ENCODE peak calls at places on chromosomes 6 and 20, in ten cellular contexts. R is B cell; D is breast epithelium; A is CD4-positive, alpha-beta T cell; F is neural crest cell; B is MCF 10A; O is neural progenitor cell; N is WTC11; E is HL-60; X is fibroblast of lung. H is an unnamed sample.

GRCh38 chr6:30127238-30128093 is 8.5 kb upstream of the TRIM40 start:
- DNase-seq in D (no peak), F (no peak), N (peak), X (no peak), B (no peak), O (peak), R (peak), E (no peak), A (no peak), H (no peak)

GRCh38 chr6:169158182-169158573 is 95.5 kb downstream of the THBS2 start:
- DNase-seq in D (no peak), N (no peak), B (no peak), F (peak), O (no peak), A (no peak), R (no peak), E (no peak), X (peak), H (peak)

GRCh38 chr6:53984581-53984980 is 126.7 kb upstream of the MLIP start:
- DNase-seq in O (no peak), A (no peak), N (no peak), E (no peak), B (no peak), D (no peak), F (no peak), R (no peak), X (no peak), H (no peak)

GRCh38 chr20:49620364-49621240 is 52.7 kb upstream of the PTGIS start:
- DNase-seq in A (no peak), R (peak), F (no peak), E (peak), D (no peak), X (no peak), O (no peak), B (no peak), N (no peak), H (no peak)

GRCh38 chr6:2875840-2876207 is 27.3 kb downstream of the SERPINB9 start:
- DNase-seq in D (no peak), A (peak), X (no peak), F (no peak), N (peak), R (peak), E (peak), O (peak), B (no peak), H (peak)

GRCh38 chr6:33446356-33446755 is 8.0 kb upstream of the ZBTB9 start:
- DNase-seq in B (no peak), R (no peak), F (no peak), A (no peak), D (no peak), O (no peak), X (no peak), E (no peak), N (no peak), H (no peak)

GRCh38 chr6:109284675-109285074 is 97.6 kb downstream of the CD164 start:
- DNase-seq in F (no peak), X (no peak), B (no peak), N (no peak), E (no peak), O (no peak), R (no peak), A (no peak), D (no peak), H (no peak)

GRCh38 chr6:131694832-131695426 is 6.3 kb downstream of the OR2A4 start:
- DNase-seq in A (no peak), N (peak), X (peak), D (no peak), F (peak), B (peak), O (peak), E (peak), R (peak), H (peak)

GRCh38 chr6:136323431-136324112 is 33.9 kb upstream of the BCLAF1 start:
- DNase-seq in O (peak), R (no peak), A (no peak), F (no peak), X (peak), E (no peak), N (no peak), B (no peak), D (no peak), H (no peak)

GRCh38 chr6:128370072-128370471 is 150.3 kb downstream of the PTPRK start:
- DNase-seq in R (no peak), D (no peak), X (peak), B (peak), A (no peak), E (no peak), F (no peak), O (no peak), N (no peak), H (no peak)

GRCh38 chr6:40931927-40932326 is 107.1 kb downstream of the UNC5CL start:
- DNase-seq in D (no peak), R (no peak), A (no peak), O (no peak), F (no peak), B (no peak), N (no peak), X (peak), E (no peak), H (no peak)

GRCh38 chr20:25315418-25316210 is 67.7 kb downstream of the PYGB start:
- DNase-seq in D (no peak), A (no peak), X (peak), F (no peak), B (no peak), E (no peak), R (no peak), O (no peak), N (peak), H (no peak)

GRCh38 chr6:17086469-17086868 is 15.4 kb upstream of the STMND1 start:
- DNase-seq in O (peak), A (no peak), F (peak), R (peak), X (peak), D (peak), N (peak), B (peak), E (peak), H (no peak)

GRCh38 chr20:60049601-60050000 is 91.4 kb downstream of the CDH26 start:
- DNase-seq in R (no peak), D (no peak), F (no peak), N (no peak), O (no peak), A (no peak), E (no peak), X (peak), B (peak), H (no peak)

GRCh38 chr6:86825436-86825835 is 111.9 kb upstream of the HTR1E start:
- DNase-seq in O (no peak), A (no peak), D (no peak), N (no peak), B (no peak), F (no peak), X (no peak), R (no peak), E (no peak), H (no peak)

GRCh38 chr6:154143753-154144152 is 104.7 kb downstream of the OPRM1 start:
- DNase-seq in O (no peak), X (no peak), R (no peak), D (no peak), N (no peak), A (no peak), F (no peak), B (no peak), E (no peak), H (no peak)

GRCh38 chr20:41004561-41005360 is 23.9 kb upstream of the TOP1 start:
- DNase-seq in E (no peak), R (no peak), O (no peak), F (no peak), N (no peak), X (peak), A (no peak), B (peak), D (no peak), H (no peak)

GRCh38 chr6:26027491-26028211 is 59.6 kb upstream of the HFE start:
- DNase-seq in O (no peak), N (no peak), D (no peak), B (no peak), A (no peak), X (no peak), E (no peak), R (no peak), F (no peak), H (no peak)

DNA sequence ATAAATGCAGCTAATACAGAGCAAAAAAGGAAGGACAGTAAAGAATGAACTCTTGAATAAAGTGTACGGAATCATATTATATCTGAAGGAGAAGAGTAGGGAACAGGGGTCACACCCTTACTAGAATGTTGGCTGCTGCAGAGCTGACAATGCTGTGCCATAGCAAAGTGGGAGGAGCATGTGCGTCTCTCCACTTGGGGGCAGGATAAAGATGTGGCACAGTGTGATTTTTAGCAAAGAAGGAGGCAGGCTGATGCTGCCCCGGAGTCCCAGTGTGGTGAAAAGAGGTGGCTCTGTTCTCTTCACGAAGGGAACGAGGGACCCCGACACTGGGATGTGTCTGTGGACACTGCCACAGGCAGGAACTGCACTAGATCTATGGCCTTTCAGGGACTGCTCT is 67.5 kb downstream of the INSM1 start:
- DNase-seq in X (no peak), B (no peak), D (no peak), F (no peak), N (no peak), R (no peak), A (no peak), O (peak), E (no peak), H (no peak)
- TF ChIP-seq CTCF in X (peak), B (no peak), D (no peak), F (no peak), N (no peak), R (no peak), A (no peak), O (peak), E (no peak), H (no peak)

GRCh38 chr6:106556368-106556960 is 72.8 kb downstream of the RTN4IP1 start:
- DNase-seq in F (no peak), B (no peak), X (peak), R (peak), E (no peak), O (no peak), D (no peak), A (no peak), N (no peak), H (no peak)
- TF ChIP-seq CTCF in F (no peak), B (peak), X (peak), R (peak), E (peak), O (peak), D (peak), A (peak), N (no peak), H (peak)

GRCh38 chr20:43444107-43444506 is 13.6 kb upstream of the SRSF6 start:
- DNase-seq in O (peak), A (no peak), F (no peak), B (no peak), N (no peak), E (no peak), D (no peak), R (no peak), X (no peak), H (no peak)
- TF ChIP-seq CTCF in O (no peak), A (no peak), F (no peak), B (no peak), N (no peak), E (no peak), D (no peak), R (no peak), X (no peak), H (no peak)

GRCh38 chr20:53805895-53806384 is 212.3 kb upstream of the ZNF217 start:
- DNase-seq in O (no peak), A (no peak), N (no peak), D (no peak), E (no peak), B (peak), R (no peak), X (peak), F (no peak), H (peak)

GRCh38 chr20:53804920-53805894 is 211.6 kb upstream of the ZNF217 start:
- DNase-seq in R (no peak), E (no peak), A (no peak), O (no peak), B (peak), X (no peak), F (no peak), D (no peak), N (no peak), H (no peak)

GRCh38 chr20:53808733-53809132 is 215.1 kb upstream of the ZNF217 start:
- DNase-seq in D (no peak), F (no peak), X (no peak), N (no peak), O (no peak), R (no peak), E (no peak), B (no peak), A (no peak), H (no peak)

GRCh38 chr20:53809242-53809641 is 215.6 kb upstream of the ZNF217 start:
- DNase-seq in R (no peak), A (no peak), N (no peak), E (no peak), F (no peak), B (no peak), X (no peak), O (peak), D (no peak), H (no peak)

DNA sequence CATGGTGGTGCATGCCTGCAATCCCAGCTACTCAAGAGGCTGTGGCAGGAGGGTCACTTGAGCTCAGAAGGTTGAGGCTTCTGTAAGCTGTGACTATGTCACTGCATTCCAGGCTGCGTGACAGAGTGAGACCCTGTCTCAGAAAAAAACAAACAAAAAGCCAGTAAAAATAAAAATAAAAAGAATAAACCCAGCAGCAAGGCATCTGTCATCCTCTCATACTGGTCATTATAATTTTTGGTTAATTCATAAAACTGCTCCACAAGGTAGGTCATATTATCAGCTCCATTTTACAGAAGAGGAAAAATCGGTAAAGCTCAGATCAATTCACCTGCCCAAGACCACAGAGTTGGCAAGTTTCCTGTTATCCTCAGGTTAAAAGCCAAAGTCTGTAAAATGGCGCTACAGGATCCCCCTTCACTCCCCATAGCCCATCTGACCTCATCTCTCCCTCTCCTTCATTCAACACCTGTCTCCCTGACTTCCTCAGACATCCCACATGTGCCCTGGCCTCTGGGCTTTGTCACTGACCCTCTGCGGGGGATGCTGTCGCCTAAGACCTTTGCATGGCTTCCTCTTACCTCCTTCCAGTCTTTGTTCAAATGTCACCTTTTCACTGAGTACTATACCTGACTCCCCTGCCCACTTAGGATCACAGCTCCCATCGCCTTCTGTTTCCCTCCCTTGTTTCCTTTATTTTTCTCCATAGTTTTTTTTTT is 213.2 kb upstream of the ZNF217 start:
- DNase-seq in F (no peak), O (no peak), A (no peak), N (no peak), D (no peak), X (no peak), B (no peak), E (no peak), R (no peak), H (no peak)
- TF ChIP-seq CTCF in F (no peak), O (no peak), A (no peak), N (no peak), D (no peak), X (no peak), B (no peak), E (no peak), R (no peak), H (no peak)

GRCh38 chr20:18750735-18751134 is 62.8 kb upstream of the SCP2D1 start:
- DNase-seq in E (no peak), F (no peak), X (no peak), R (no peak), D (no peak), N (no peak), B (no peak), O (no peak), A (no peak), H (no peak)

GRCh38 chr20:18749528-18749927 is 64.1 kb upstream of the SCP2D1 start:
- DNase-seq in A (no peak), R (no peak), D (no peak), F (no peak), B (no peak), N (no peak), E (no peak), O (no peak), X (no peak), H (no peak)

DNA sequence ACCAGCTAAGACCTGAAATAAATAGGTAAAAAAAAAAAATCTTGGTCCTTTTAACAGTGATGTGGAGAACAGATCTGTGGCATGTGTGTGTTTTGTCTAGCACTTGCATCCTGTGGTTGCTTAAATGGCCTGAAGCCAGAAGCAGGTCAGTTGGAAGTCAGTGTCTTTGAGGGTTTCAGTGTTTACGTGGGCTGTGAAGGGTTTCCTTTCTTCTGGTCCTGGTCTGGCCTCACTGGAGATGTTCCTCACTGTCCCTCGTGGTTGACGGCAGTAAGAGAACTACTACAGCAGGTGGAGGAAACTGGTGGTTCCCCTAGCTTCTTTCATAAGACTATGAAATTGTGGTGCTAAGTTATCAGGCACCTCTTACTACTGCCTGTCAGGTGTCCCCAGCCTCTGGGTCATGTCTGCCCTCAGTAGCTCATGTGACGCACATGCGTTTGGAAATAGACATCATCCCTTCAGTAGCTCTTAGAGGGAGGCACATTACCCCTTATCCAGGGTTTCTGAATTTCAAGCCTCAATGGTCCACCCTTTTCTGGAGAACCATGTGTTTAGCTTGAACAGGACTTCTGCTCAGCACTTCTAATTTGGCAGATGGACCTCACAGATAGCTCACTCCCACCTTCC is 59.4 kb upstream of the SCP2D1 start:
- DNase-seq in B (no peak), A (no peak), D (no peak), X (peak), N (no peak), R (peak), O (no peak), F (no peak), E (peak), H (no peak)
- TF ChIP-seq CTCF in B (no peak), A (no peak), D (no peak), X (no peak), N (no peak), R (no peak), O (no peak), F (no peak), E (no peak), H (no peak)

DNA sequence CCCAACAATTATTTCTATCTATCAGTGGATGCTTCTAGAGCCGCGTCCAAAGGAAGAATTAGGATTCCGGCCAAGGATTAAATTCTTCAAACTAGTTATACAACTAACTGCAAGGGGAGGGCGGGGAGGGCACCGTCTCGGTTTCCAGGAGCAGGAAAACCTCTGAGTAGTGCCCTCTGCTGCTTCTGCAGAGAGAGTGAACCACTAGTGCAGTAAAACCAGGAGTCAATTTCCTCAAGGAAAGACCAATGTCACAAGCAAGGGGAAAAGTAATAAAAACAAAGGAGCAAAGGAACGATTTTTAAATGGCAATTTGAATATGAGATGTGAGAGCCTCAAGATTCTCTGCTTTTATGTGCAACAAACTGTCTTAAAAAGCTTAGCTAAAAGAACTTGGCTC is 16.5 kb upstream of the UBE2J1 start:
- DNase-seq in X (peak), E (no peak), O (peak), R (no peak), B (peak), D (peak), F (no peak), A (no peak), N (peak), H (no peak)
- TF ChIP-seq CTCF in X (peak), E (no peak), O (peak), R (no peak), B (peak), D (peak), F (peak), A (no peak), N (no peak), H (peak)

DNA sequence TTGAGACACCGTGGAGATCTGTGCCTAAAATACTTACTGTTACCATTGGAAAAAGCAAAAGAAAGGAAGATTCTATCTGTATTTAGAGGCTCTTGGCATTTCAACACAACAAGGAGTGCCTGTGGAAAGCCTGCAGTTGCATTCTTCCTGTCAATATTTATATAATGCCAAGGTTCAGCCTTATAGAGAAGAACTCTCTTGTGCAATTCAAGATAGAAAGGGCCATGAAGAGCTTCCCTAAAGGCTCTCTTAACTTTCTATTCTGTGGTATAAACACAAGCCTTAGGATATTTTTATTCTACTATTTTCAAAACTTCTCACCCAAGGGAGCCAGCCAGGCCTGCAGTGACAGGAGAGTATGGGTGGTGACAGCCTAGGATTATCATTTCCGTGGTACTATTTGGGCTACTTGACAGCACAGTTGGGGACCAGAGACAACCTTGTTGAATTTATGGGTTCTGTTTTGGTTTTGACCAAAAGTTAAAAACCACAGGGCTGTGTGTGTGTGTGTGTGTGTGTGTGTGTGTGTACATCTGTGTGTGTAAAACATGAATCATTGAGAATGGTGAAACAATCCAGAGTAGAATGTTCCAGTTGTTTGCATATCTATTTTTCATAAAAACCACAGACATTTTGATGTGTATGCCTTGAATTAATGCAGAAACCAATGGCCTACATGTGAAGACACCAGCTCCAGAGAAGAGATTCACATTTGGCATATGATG is 701.0 kb upstream of the SLC35B3 start:
- DNase-seq in X (no peak), B (peak), N (no peak), R (no peak), A (no peak), O (no peak), F (no peak), D (no peak), E (no peak), H (no peak)
- TF ChIP-seq CTCF in X (no peak), B (no peak), N (no peak), R (no peak), A (no peak), O (no peak), F (no peak), D (no peak), E (no peak), H (no peak)

DNA sequence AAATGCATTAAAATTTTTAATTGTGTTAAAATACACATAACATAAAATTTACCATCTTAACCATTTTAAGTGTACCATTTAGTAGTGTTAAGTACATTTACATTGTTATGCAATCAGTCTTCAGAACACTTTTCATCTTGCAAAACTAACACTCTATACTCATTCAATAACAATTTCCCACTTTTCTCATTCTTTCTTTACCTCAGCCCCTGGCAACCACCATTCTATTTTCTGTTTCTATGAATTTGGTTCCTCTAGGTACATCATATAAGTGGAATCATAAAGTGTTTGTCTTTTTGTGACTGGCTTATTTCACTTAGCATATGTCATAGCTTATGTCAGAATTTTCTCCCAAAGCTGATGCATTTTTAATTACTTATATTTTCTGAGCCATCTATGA is 32.2 kb downstream of the PCMT1 start:
- DNase-seq in B (no peak), N (no peak), D (no peak), E (no peak), A (no peak), F (no peak), R (no peak), X (no peak), O (no peak), H (no peak)
- TF ChIP-seq CTCF in B (no peak), N (no peak), D (no peak), E (no peak), A (no peak), F (no peak), R (no peak), X (no peak), O (no peak), H (no peak)

H was measured in osteocyte.